ENCODE peak calls at places on chromosomes 11 and 22, in five cellular contexts. R is foreskin keratinocyte, S is pancreas, B is endothelial cell, E is brain microvascular endothelial cell. T is an unnamed sample.

GRCh38 chr11:133720951-133721350 is 124.4 kb downstream of the SPATA19 start:
- DNase-seq in S (no peak), B (no peak), R (no peak), E (no peak), T (no peak)

GRCh38 chr11:68159665-68160064 is 38.5 kb upstream of the CHKA start:
- DNase-seq in E (no peak), S (no peak), R (no peak), B (no peak), T (no peak)

GRCh38 chr11:124233376-124233775 is 7.5 kb upstream of the OR8G1 start:
- DNase-seq in S (no peak), B (no peak), R (no peak), E (no peak), T (no peak)

GRCh38 chr11:60870276-60870675 is 2.9 kb downstream of the ZP1 start:
- DNase-seq in S (no peak), B (no peak), E (no peak), R (no peak), T (no peak)

GRCh38 chr11:46253258-46254134 is 24.0 kb upstream of the CREB3L1 start:
- DNase-seq in S (no peak), B (no peak), R (no peak), E (peak; percentile 47), T (no peak)

GRCh38 chr11:123561046-123561781 is 93.2 kb downstream of the SCN3B start:
- DNase-seq in B (peak; percentile 57), R (no peak), S (peak; percentile 44), E (peak; percentile 32), T (no peak)

GRCh38 chr11:72326151-72326842 is 82.3 kb upstream of the PHOX2A start:
- DNase-seq in E (peak; percentile 84), S (no peak), B (no peak), R (no peak), T (no peak)

GRCh38 chr11:47248304-47248663 is 330 bp downstream of the ACP2 start:
- DNase-seq in E (no peak), B (no peak), R (no peak), S (no peak), T (no peak)

GRCh38 chr11:15113381-15113780 is 1.3 kb upstream of the INSC start:
- DNase-seq in S (no peak), E (no peak), B (no peak), R (no peak), T (no peak)

GRCh38 chr11:84901986-84902385 is 725.2 kb downstream of the DLG2 start:
- DNase-seq in B (no peak), R (no peak), S (no peak), E (no peak), T (no peak)

GRCh38 chr11:101880208-101880607 is 34.6 kb upstream of the CEP126 start:
- DNase-seq in B (no peak), S (no peak), E (peak; percentile 49), R (no peak), T (peak; percentile 34)

GRCh38 chr11:75265851-75266531 is 25.4 kb downstream of the TPBGL start:
- DNase-seq in E (no peak), R (no peak), S (no peak), B (no peak), T (no peak)

GRCh38 chr22:38062782-38063181 is 5.6 kb downstream of the PICK1 start:
- DNase-seq in S (no peak), E (no peak), B (no peak), R (no peak), T (no peak)

GRCh38 chr11:76661835-76662434 is 8.6 kb downstream of the LRRC32 start:
- DNase-seq in E (peak; percentile 32), S (no peak), R (no peak), B (no peak), T (no peak)

GRCh38 chr22:17119481-17120202 is 1.5 kb downstream of the TMEM121B start:
- DNase-seq in R (no peak), E (no peak), B (peak; percentile 67), S (peak; percentile 41), T (no peak)

GRCh38 chr11:1604711-1605110 is 3.6 kb downstream of the KRTAP5-3 start:
- DNase-seq in E (no peak), S (no peak), R (no peak), B (no peak), T (no peak)

GRCh38 chr11:103880968-103881367 is 155.5 kb upstream of the DDI1 start:
- DNase-seq in B (no peak), E (no peak), R (no peak), S (no peak), T (no peak)

GRCh38 chr11:103875855-103876510 is 160.5 kb upstream of the DDI1 start:
- DNase-seq in S (no peak), E (no peak), R (no peak), B (no peak), T (no peak)

GRCh38 chr11:103878646-103879045 is 157.8 kb upstream of the DDI1 start:
- DNase-seq in R (no peak), S (no peak), E (no peak), B (no peak), T (no peak)

GRCh38 chr11:103881518-103882070 is 154.8 kb upstream of the DDI1 start:
- DNase-seq in B (no peak), R (no peak), S (no peak), E (no peak), T (peak; percentile 62)

DNA sequence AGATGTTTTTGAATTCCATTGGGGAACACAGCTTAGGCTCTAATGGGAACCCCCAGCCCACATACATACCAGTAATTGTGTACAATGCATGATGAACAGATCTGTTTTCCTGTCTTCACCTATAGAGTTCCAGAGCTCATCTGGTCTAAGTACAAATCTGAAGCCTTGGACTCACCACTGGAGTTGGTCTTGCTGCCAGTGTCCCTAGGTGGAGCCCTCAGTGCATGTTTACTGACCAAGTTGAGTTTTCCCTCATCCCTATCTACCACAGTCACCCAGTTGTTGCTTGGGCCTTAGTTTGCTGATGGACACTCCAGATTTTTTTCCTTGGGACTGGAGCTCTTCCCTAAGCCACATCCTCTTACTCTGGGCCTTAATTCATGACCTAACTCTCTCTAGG is 159.2 kb upstream of the DDI1 start:
- DNase-seq in R (no peak), B (no peak), S (no peak), E (no peak), T (no peak)
- TF ChIP-seq CTCF in R (peak; percentile 22), B (no peak), S (no peak), E (peak; percentile 48), T (no peak)

GRCh38 chr11:17197431-17197898 is 10.3 kb downstream of the PIK3C2A start:
- DNase-seq in R (no peak), S (no peak), E (no peak), B (no peak), T (no peak)
- TF ChIP-seq CTCF in R (no peak), S (no peak), E (no peak), B (no peak), T (no peak)

GRCh38 chr11:69943066-69943465 is 123.8 kb upstream of the FGF3 start:
- DNase-seq in R (no peak), E (no peak), S (no peak), B (no peak), T (no peak)
- TF ChIP-seq CTCF in R (peak; percentile 38), E (peak; percentile 27), S (no peak), B (peak; percentile 5), T (peak; percentile 18)

GRCh38 chr22:36497910-36498669 is 8.8 kb downstream of the FOXRED2 start:
- DNase-seq in S (no peak), R (no peak), B (no peak), E (no peak), T (no peak)
- TF ChIP-seq CTCF in S (no peak), R (peak; percentile 28), B (no peak), E (peak; percentile 40), T (peak; percentile 3)

DNA sequence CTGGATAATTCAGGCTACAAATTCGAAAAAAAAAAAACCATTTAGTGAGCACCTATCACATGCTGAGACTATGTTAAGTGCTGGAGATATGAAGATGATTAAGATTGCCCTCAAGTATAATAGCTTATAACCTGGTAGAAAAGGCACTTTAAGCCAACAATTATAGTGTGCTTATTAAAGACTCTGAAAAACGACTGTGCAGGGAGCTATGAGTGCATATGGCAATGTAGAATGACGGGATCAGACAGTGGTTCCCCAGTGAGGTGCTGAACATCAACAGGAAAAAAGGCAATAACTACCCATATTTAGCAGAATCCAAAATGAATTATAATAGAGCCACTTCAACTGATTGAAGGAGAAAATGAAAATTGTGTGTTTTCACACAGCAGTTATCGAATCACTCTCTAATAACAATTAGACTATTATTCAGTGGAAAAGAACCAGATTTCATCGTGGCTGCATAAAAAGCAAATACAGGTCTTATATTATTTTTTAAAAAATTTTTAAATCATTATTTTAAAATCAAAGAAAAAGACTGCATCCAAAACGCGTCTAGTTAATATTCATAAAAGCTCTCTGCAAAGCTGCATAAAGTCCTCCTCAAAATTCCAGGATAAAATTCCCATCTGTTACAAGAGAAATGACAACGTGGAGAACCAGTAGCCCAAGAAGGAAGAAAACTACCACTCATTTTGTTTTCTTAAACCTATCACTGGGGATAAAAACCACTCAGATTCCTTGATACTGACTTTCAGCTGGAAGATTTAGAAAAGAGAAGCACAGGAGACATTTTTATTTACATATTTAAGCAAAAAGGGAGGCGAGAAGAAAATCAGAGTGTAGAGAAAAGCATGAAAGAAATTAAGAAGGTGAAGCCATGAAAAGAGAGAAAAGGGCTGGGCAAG is 1.1 kb downstream of the MTMR2 start:
- DNase-seq in E (no peak), B (no peak), S (no peak), R (no peak), T (no peak)
- TF ChIP-seq CTCF in E (no peak), B (no peak), S (no peak), R (no peak), T (no peak)

GRCh38 chr11:57657290-57658022 is at the start of gene CLP1:
- DNase-seq in R (peak; percentile 95), E (peak; percentile 100), B (peak; percentile 99), S (peak; percentile 99), T (peak; percentile 96)
- TF ChIP-seq CTCF in R (no peak), E (no peak), B (no peak), S (no peak), T (no peak)

DNA sequence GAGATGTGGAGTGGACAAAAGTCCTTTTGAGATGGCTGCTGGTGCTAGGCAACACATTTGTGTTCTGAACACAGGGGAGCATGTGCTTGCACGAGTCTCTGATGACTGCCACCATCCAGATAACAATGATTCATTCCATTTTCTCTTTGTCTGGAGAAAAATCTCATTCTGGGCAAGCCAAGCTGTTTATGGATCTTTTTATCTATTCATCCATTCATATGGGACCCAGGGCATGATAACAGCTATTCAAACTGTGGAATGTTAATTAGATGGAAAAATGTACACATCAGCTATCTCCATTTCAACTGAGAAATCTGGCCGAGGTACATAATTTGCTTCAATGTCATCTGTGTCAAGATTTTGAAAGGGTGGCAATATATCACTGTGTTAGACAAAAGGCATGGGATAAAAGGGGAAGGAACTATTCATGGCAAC is 117.5 kb upstream of the ZBED5 start:
- DNase-seq in R (no peak), B (no peak), E (peak; percentile 4), S (no peak), T (peak; percentile 8)
- TF ChIP-seq CTCF in R (no peak), B (no peak), E (no peak), S (no peak), T (no peak)

T was measured in retinal pigment epithelial cell.